ENCODE peak calls at places on chromosome 7, in six cellular contexts. L is endothelial cell, X is caudate nucleus, Y is EH, N is HS-27A, K is NCI-H2081. R is an unnamed sample.

GRCh38 chr7:92400013-92400412 is 47.3 kb upstream of the GATAD1 start:
- DNase-seq in Y (no peak), K (peak), N (no peak), X (no peak), L (no peak), R (no peak)

GRCh38 chr7:150409300-150410030 is 30.3 kb downstream of the ZNF775 start:
- DNase-seq in N (no peak), L (no peak), Y (no peak), X (no peak), K (no peak), R (no peak)

GRCh38 chr7:40827217-40828085 is 692.6 kb downstream of the SUGCT start:
- DNase-seq in L (no peak), X (no peak), Y (peak), K (peak), N (no peak), R (no peak)

GRCh38 chr7:82745820-82746219 is 302.2 kb upstream of the CACNA2D1 start:
- DNase-seq in K (no peak), N (no peak), Y (no peak), L (no peak), X (no peak), R (no peak)

GRCh38 chr7:117555260-117555659 is 75.4 kb downstream of the CFTR start:
- DNase-seq in L (no peak), K (peak), Y (no peak), N (no peak), X (no peak), R (no peak)

GRCh38 chr7:96284240-96284639 is 37.7 kb downstream of the SLC25A13 start:
- DNase-seq in N (no peak), X (no peak), L (no peak), Y (no peak), K (no peak), R (no peak)

GRCh38 chr7:121397346-121397745 is 1.2 kb upstream of the FAM3C start:
- DNase-seq in Y (no peak), N (no peak), X (no peak), L (no peak), K (no peak), R (no peak)

GRCh38 chr7:44665531-44666213 is 59.2 kb downstream of the OGDH start:
- DNase-seq in X (no peak), N (no peak), K (no peak), L (no peak), Y (peak), R (no peak)

GRCh38 chr7:37524056-37524455 is 75.4 kb upstream of the ELMO1 start:
- DNase-seq in K (no peak), N (no peak), Y (no peak), X (no peak), L (no peak), R (no peak)

GRCh38 chr7:130022623-130023175 is 28.5 kb downstream of the ZC3HC1 start:
- DNase-seq in Y (no peak), N (no peak), K (no peak), X (no peak), L (no peak), R (no peak)

GRCh38 chr7:28517206-28517605 is 104.9 kb downstream of the CREB5 start:
- DNase-seq in L (no peak), N (no peak), Y (no peak), K (no peak), X (no peak), R (no peak)

GRCh38 chr7:97003262-97004236 is 1.8 kb upstream of the DLX6 start:
- DNase-seq in L (no peak), Y (no peak), K (no peak), N (no peak), X (no peak), R (no peak)

GRCh38 chr7:101550641-101551531 is 78.2 kb downstream of the MYL10 start:
- DNase-seq in K (no peak), X (no peak), N (no peak), L (no peak), Y (peak), R (no peak)

GRCh38 chr7:156091515-156092080 is 279.3 kb upstream of the SHH start:
- DNase-seq in Y (no peak), X (no peak), K (no peak), N (no peak), L (no peak), R (no peak)

GRCh38 chr7:23369100-23369499 is 70.0 kb downstream of the MALSU1 start:
- DNase-seq in L (no peak), K (no peak), Y (no peak), X (no peak), N (no peak), R (no peak)

GRCh38 chr7:152338553-152338952 is 97.2 kb downstream of the KMT2C start:
- DNase-seq in K (no peak), N (no peak), L (no peak), X (no peak), Y (no peak), R (no peak)

GRCh38 chr7:17668122-17668521 is 272.2 kb downstream of the SNX13 start:
- DNase-seq in X (no peak), L (no peak), K (no peak), Y (no peak), N (no peak), R (no peak)

GRCh38 chr7:131190146-131190545 is 137.5 kb upstream of the MKLN1 start:
- DNase-seq in X (no peak), N (no peak), L (no peak), Y (no peak), K (no peak), R (no peak)

GRCh38 chr7:132112632-132113031 is 463.6 kb downstream of the PLXNA4 start:
- DNase-seq in N (no peak), K (no peak), Y (no peak), X (peak), L (no peak), R (no peak)

GRCh38 chr7:6446977-6447588 is 671 bp downstream of the DAGLB start:
- DNase-seq in N (peak), L (peak), K (peak), Y (peak), X (peak), R (peak)

GRCh38 chr7:11754123-11754522 is 77.9 kb downstream of the THSD7A start:
- DNase-seq in X (no peak), L (no peak), Y (no peak), N (no peak), K (no peak), R (no peak)

GRCh38 chr7:82376739-82377138 is 66.8 kb downstream of the CACNA2D1 start:
- DNase-seq in L (no peak), K (peak), X (no peak), N (no peak), Y (no peak), R (no peak)

GRCh38 chr7:142815099-142815498 is 39.8 kb upstream of the EPHB6 start:
- DNase-seq in K (no peak), N (no peak), Y (no peak), X (no peak), L (no peak), R (no peak)

GRCh38 chr7:156029460-156030007 is 217.3 kb upstream of the SHH start:
- DNase-seq in N (no peak), L (no peak), X (no peak), K (no peak), Y (no peak), R (no peak)

GRCh38 chr7:27346531-27347260 is 104.1 kb downstream of the EVX1 start:
- DNase-seq in L (no peak), Y (peak), X (peak), K (peak), N (peak), R (peak)

GRCh38 chr7:108001759-108002725 is 919 bp downstream of the LAMB1 start:
- DNase-seq in K (peak), X (peak), N (no peak), Y (peak), L (peak), R (no peak)